ENCODE peak calls at places on chromosomes 13 and 19, in five cellular contexts. C, D, W, A and S are unnamed samples.

GRCh38 chr13:92365904-92366303 is 860.7 kb upstream of the GPC6 start:
- DNase-seq in C (no peak), D (no peak), W (no peak), A (no peak), S (no peak)

GRCh38 chr13:28316841-28317240 is 178.1 kb downstream of the FLT1 start:
- DNase-seq in C (no peak), D (no peak), W (no peak), A (no peak), S (no peak)

GRCh38 chr13:28489975-28490550 is 4.9 kb downstream of the FLT1 start:
- DNase-seq in C (no peak), D (no peak), W (no peak), A (peak; percentile 53), S (no peak)

GRCh38 chr19:49646586-49646985 is 4.6 kb downstream of the SCAF1 start:
- DNase-seq in C (no peak), D (no peak), W (no peak), A (no peak), S (no peak)

GRCh38 chr19:8569066-8569761 is 8.0 kb downstream of the MYO1F start:
- DNase-seq in C (peak; percentile 96), D (no peak), W (no peak), A (peak; percentile 98), S (no peak)

GRCh38 chr19:926595-927043 is 784 bp downstream of the ARID3A start:
- DNase-seq in C (no peak), D (no peak), W (no peak), A (peak; percentile 32), S (no peak)

GRCh38 chr13:30113531-30113930 is 193.8 kb downstream of the KATNAL1 start:
- DNase-seq in C (no peak), D (no peak), W (no peak), A (no peak), S (no peak)

GRCh38 chr19:40165362-40165937 is 25.8 kb upstream of the MAP3K10 start:
- DNase-seq in C (no peak), D (peak; percentile 89), W (peak; percentile 68), A (peak; percentile 30), S (peak; percentile 61)

GRCh38 chr13:83810136-83810535 is 72.1 kb downstream of the SLITRK1 start:
- DNase-seq in C (no peak), D (no peak), W (no peak), A (no peak), S (no peak)

GRCh38 chr13:74450976-74451375 is 316.8 kb upstream of the KLF12 start:
- DNase-seq in C (no peak), D (no peak), W (no peak), A (no peak), S (no peak)

GRCh38 chr19:56125806-56126590 is 4.9 kb upstream of the ZNF787 start:
- DNase-seq in C (no peak), D (no peak), W (no peak), A (no peak), S (no peak)

GRCh38 chr19:35879770-35880317 is 11.5 kb downstream of the APLP1 start:
- DNase-seq in C (peak; percentile 89), D (peak; percentile 94), W (peak; percentile 90), A (peak; percentile 94), S (peak; percentile 99)

GRCh38 chr13:27338816-27339215 is 68.2 kb downstream of the RASL11A start:
- DNase-seq in C (no peak), D (peak; percentile 77), W (no peak), A (peak; percentile 47), S (no peak)

GRCh38 chr19:13055213-13056051 is 47.2 kb downstream of the LYL1 start:
- DNase-seq in C (peak; percentile 89), D (peak; percentile 67), W (no peak), A (peak; percentile 77), S (peak; percentile 80)

GRCh38 chr19:49151339-49152217 is 3.6 kb downstream of the HRC start:
- DNase-seq in C (peak; percentile 11), D (peak; percentile 99), W (no peak), A (peak; percentile 60), S (peak; percentile 100)

GRCh38 chr13:107817652-107818287 is 397.6 kb downstream of the LIG4 start:
- DNase-seq in C (no peak), D (no peak), W (no peak), A (no peak), S (no peak)

GRCh38 chr19:13860679-13861391 is 16.1 kb upstream of the NANOS3 start:
- DNase-seq in C (no peak), D (no peak), W (no peak), A (no peak), S (no peak)

GRCh38 chr19:44893704-44894103 is 2.6 kb downstream of the TOMM40 start:
- DNase-seq in C (no peak), D (no peak), W (no peak), A (no peak), S (no peak)

GRCh38 chr13:41216160-41216559 is 21.8 kb upstream of the KBTBD7 start:
- DNase-seq in C (peak; percentile 82), D (no peak), W (no peak), A (no peak), S (no peak)

GRCh38 chr19:3548594-3548993 is 8.8 kb downstream of the MFSD12 start:
- DNase-seq in C (no peak), D (no peak), W (no peak), A (no peak), S (no peak)

GRCh38 chr13:20495087-20496023 is 30.3 kb downstream of the CRYL1 start:
- DNase-seq in C (peak; percentile 72), D (peak; percentile 46), W (peak; percentile 51), A (peak; percentile 70), S (peak; percentile 68)

GRCh38 chr19:48859711-48860572 is 8.5 kb downstream of the PLEKHA4 start:
- DNase-seq in C (no peak), D (peak; percentile 95), W (no peak), A (no peak), S (peak; percentile 63)

GRCh38 chr13:40485611-40486517 is 180.6 kb downstream of the FOXO1 start:
- DNase-seq in C (no peak), D (no peak), W (no peak), A (no peak), S (no peak)

GRCh38 chr13:38530492-38530891 is 156.4 kb upstream of the FREM2 start:
- DNase-seq in C (peak; percentile 1), D (no peak), W (no peak), A (peak; percentile 5), S (no peak)

GRCh38 chr19:39969681-39970423 is 1.1 kb upstream of the PSMC4 start:
- DNase-seq in C (no peak), D (no peak), W (no peak), A (no peak), S (no peak)

GRCh38 chr13:66794340-66795031 is 435.6 kb downstream of the PCDH9 start:
- DNase-seq in C (no peak), D (no peak), W (no peak), A (no peak), S (no peak)

DNA sequence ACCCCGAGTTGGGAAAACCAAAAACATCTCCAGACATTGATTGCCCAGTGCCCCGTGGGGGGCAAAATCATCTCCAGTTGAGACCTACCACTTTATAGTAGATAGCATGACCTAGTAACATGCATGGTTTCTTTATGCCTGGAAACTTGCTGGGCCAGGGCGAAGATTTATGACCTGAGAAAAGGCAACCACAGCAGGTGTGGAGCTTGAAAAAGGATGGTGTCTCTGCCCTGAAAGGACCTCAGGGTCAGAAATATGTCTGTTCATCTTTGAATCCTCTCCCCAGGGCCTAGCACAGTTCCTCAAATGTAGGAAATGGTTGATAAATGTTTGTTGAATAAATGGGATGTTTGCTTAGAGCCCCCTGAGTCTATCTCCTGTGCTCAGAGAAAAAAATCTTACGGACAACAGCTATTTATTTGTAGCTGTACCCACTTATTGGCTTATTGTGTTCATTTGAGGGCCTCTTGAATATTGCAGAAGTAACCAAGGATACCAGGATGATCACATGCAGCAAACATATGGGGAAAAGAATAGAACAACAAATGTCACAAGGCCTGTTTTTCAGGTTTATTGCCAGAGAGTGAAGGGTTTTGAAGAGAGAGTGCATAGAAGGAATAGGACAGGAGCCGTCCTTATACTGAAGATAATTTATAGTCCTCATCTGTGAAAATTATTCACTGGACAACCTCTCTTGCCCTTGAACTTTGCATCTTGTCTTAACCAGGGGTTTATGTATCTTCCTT is 114.5 kb downstream of the KLF5 start:
- DNase-seq in C (no peak), D (no peak), W (no peak), A (no peak), S (no peak)
- H2AK5ac ChIP-seq in C (no peak overlapping the region), D (no peak overlapping the region), W (no peak overlapping the region), A (no peak overlapping the region), S (no peak overlapping the region)

GRCh38 chr13:113832631-113833030 is 31.2 kb downstream of the GAS6 start:
- DNase-seq in C (no peak), D (no peak), W (no peak), A (no peak), S (no peak)

GRCh38 chr13:113833111-113833830 is 30.6 kb downstream of the GAS6 start:
- DNase-seq in C (no peak), D (no peak), W (no peak), A (no peak), S (no peak)

GRCh38 chr13:113835461-113836274 is 28.2 kb downstream of the GAS6 start:
- DNase-seq in C (peak; percentile 79), D (no peak), W (no peak), A (peak; percentile 65), S (no peak)

GRCh38 chr13:113836917-113837553 is 26.8 kb downstream of the GAS6 start:
- DNase-seq in C (peak; percentile 85), D (no peak), W (no peak), A (peak; percentile 95), S (no peak)

DNA sequence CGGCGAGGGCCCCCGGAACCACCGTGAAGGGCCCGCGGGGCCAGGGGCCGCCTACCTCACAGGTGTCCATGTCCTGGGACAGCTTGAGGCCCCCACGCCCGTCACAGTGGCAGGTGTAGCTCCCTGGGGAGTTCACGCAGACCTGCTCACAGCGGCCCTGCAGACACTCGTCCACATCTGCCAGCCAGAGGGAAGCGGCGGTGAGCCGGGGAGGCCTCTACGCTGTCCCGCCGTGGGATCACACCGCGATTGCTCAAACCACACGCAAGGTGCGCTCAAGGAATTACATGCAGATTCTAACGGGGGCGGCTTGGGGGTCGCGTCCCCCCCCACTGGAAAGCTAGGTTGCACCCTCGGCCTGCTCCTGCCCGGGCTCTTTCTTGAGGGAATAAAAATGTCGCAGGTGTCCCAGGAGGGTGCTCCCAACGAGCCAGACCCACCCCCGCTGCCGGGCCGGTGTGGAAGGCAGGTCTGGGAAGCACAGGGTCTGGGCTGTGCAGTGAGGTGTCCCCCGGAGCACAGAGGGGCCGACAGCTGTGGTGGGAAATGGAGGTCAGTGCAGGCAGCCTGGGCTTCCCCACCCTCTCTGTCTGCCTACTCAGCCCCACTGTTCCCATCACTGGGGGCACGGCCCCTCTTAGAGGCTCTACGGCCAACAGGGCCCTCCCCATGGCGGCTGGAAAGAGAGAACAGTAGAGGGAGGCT is 29.2 kb downstream of the GAS6 start:
- DNase-seq in C (no peak), D (no peak), W (no peak), A (no peak), S (no peak)
- H2AK5ac ChIP-seq in C (peak overlapping the region; percentile 85), D (no peak overlapping the region), W (peak overlapping the region; percentile 95), A (no peak overlapping the region), S (no peak overlapping the region)

GRCh38 chr13:46552888-46553520 is at the start of gene LRCH1:
- DNase-seq in C (peak; percentile 80), D (peak; percentile 88), W (peak; percentile 77), A (peak; percentile 94), S (no peak)
- H2AK5ac ChIP-seq in C (peak within 1 kb of the TSS; percentile 18), D (no peak within 1 kb of the TSS), W (peak within 1 kb of the TSS; percentile 56), A (peak within 1 kb of the TSS; percentile 1), S (peak within 1 kb of the TSS; percentile 53)

DNA sequence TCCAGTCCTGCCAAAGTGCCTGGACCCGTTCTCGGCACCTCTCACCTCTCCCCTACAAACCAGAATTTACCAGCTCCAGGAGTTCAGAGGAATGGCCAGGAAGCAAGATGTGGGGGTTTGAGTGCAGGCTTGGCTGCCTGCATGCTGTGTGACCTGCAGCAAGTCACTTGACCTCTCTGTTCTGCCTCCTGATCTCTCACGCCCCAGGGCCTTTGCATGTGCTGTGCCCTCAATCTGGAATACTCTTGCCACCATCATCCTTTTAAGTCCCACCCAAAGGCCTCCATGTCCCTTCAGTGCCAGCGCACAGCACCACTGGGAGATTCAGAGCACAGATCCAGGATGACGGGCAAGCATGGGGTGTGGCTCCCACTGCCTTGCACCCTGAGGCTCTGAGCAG is 43.4 kb downstream of the MYO9B start:
- DNase-seq in C (no peak), D (no peak), W (no peak), A (no peak), S (no peak)
- H2AK5ac ChIP-seq in C (peak overlapping the region; percentile 8), D (no peak overlapping the region), W (no peak overlapping the region), A (no peak overlapping the region), S (no peak overlapping the region)